ENCODE peak calls at places on chromosome 4, in nine cellular contexts. V, J, O, N, R, K, M, L and X are unnamed samples. For H3K36me3 and H3K27me3, the result is how much of the 10 kb centered on the place peaks cover.

GRCh38 chr4:39286263-39286662 is 79.9 kb downstream of the RFC1 start:
- DNase-seq in L (no peak), R (no peak), V (no peak), J (no peak), M (no peak), O (no peak), K (no peak), N (no peak), X (no peak)

GRCh38 chr4:152485726-152486276 is 50.1 kb downstream of the FBXW7 start:
- DNase-seq in N (peak), M (no peak), K (no peak), R (no peak), J (no peak), V (no peak), O (peak), L (peak), X (no peak)

GRCh38 chr4:61501812-61502211 is 301.7 kb downstream of the ADGRL3 start:
- DNase-seq in V (no peak), N (no peak), K (no peak), L (no peak), J (no peak), M (no peak), O (no peak), R (no peak), X (no peak)

GRCh38 chr4:4990329-4990728 is 28.9 kb downstream of the CYTL1 start:
- DNase-seq in N (no peak), O (no peak), R (no peak), M (no peak), L (no peak), K (no peak), J (no peak), V (no peak), X (no peak)

GRCh38 chr4:42306221-42307109 is 90.8 kb upstream of the SHISA3 start:
- DNase-seq in V (no peak), K (no peak), M (peak), O (no peak), R (no peak), N (no peak), L (no peak), J (no peak), X (no peak)

GRCh38 chr4:140298001-140298400 is 75.4 kb upstream of the SCOC start:
- DNase-seq in J (no peak), R (no peak), N (no peak), O (no peak), K (no peak), M (no peak), L (no peak), V (no peak), X (no peak)

GRCh38 chr4:183424109-183424751 is 20.2 kb upstream of the CDKN2AIP start:
- DNase-seq in R (peak), V (no peak), L (no peak), N (no peak), M (no peak), O (peak), K (no peak), J (no peak), X (no peak)

GRCh38 chr4:24226018-24226417 is 336.2 kb upstream of the PPARGC1A start:
- DNase-seq in L (peak), J (no peak), O (no peak), R (no peak), N (no peak), M (no peak), V (no peak), K (no peak), X (no peak)

GRCh38 chr4:148376151-148376550 is 66.1 kb downstream of the NR3C2 start:
- DNase-seq in R (no peak), J (no peak), O (peak), N (peak), M (no peak), K (no peak), V (no peak), L (peak), X (no peak)

GRCh38 chr4:185096032-185096653 is 46.9 kb upstream of the SLC25A4 start:
- DNase-seq in K (peak), R (no peak), V (no peak), N (peak), M (no peak), O (peak), L (peak), J (no peak), X (no peak)

GRCh38 chr4:4655901-4656300 is 114.1 kb upstream of the STX18 start:
- DNase-seq in J (no peak), N (no peak), L (no peak), O (no peak), M (no peak), R (no peak), K (no peak), V (no peak), X (no peak)

GRCh38 chr4:84825701-84826100 is 140.8 kb downstream of the WDFY3 start:
- DNase-seq in R (no peak), J (no peak), L (no peak), V (no peak), M (no peak), O (no peak), N (no peak), K (no peak), X (no peak)

GRCh38 chr4:84826681-84827080 is 139.8 kb downstream of the WDFY3 start:
- DNase-seq in N (no peak), K (no peak), O (no peak), J (no peak), M (no peak), L (no peak), R (no peak), V (no peak), X (no peak)

GRCh38 chr4:84821064-84821463 is 145.4 kb downstream of the WDFY3 start:
- DNase-seq in M (no peak), O (no peak), N (no peak), V (no peak), J (no peak), R (no peak), K (no peak), L (no peak), X (no peak)
- H3K36me3 ChIP-seq in M (half or more), O (under half), N (under half), V (under half), J (under half), R (under half), K (under half), L (under half), X (under half)

GRCh38 chr4:76611164-76611563 is 176.1 kb downstream of the SHROOM3 start:
- DNase-seq in M (no peak), R (no peak), J (no peak), O (no peak), N (no peak), L (no peak), K (peak), V (no peak), X (no peak)
- H3K27ac ChIP-seq in M (peak), R (peak), J (peak), O (peak), N (no peak), L (peak), K (peak), V (no peak), X (peak)

GRCh38 chr4:1459664-1460511 is 53.6 kb upstream of the NKX1-1 start:
- DNase-seq in M (no peak), O (no peak), K (no peak), V (no peak), L (no peak), R (peak), N (no peak), J (no peak), X (no peak)
- H3K27me3 ChIP-seq in M (half or more), O (under half), K (under half), V (under half), L (half or more), R (under half), N (under half), J (under half), X (under half)

DNA sequence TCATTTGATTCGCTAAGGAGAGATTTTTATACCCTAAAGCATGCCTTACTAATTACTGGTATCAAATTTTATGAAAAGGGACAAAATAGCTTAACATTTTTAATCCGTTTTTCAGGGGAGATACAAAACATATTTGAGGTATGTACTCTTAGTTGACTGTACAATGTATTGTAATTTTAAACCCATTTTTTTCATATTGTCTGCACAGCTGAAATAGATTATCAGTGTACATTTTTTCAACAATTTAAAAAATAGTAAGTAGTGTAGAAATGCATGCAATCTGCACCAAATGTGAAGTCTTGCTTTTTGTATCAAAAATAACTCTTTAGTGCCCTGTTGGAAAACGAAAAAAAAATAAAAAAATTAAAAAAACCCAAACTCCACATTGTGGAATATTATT is 82.2 kb downstream of the TENM3 start:
- DNase-seq in V (no peak), R (no peak), O (no peak), N (no peak), M (no peak), K (no peak), L (no peak), J (no peak), X (no peak)
- H3K36me3 ChIP-seq in V (under half), R (under half), O (under half), N (under half), M (under half), K (under half), L (under half), J (under half), X (under half)

GRCh38 chr4:13892739-13893105 is 265.2 kb upstream of the BOD1L1 start:
- DNase-seq in O (no peak), M (no peak), R (no peak), J (no peak), K (no peak), V (no peak), L (peak), N (no peak), X (no peak)
- H3K27ac ChIP-seq in O (no peak), M (no peak), R (peak), J (peak), K (no peak), V (no peak), L (peak), N (no peak), X (peak)